ENCODE peak calls at places on chromosome 18, in five cellular contexts. O is Caco-2; C is small intestine; V is progenitor cell of endocrine pancreas; A is naive thymus-derived CD4-positive, alpha-beta T cell. K is an unnamed sample.

GRCh38 chr18:60411715-60412114 is 39.1 kb upstream of the MC4R start:
- DNase-seq in C (no peak), V (no peak), A (no peak), O (no peak), K (no peak)

GRCh38 chr18:79387615-79388014 is 8.1 kb upstream of the NFATC1 start:
- DNase-seq in C (no peak), A (no peak), V (no peak), O (no peak), K (no peak)

GRCh38 chr18:5620284-5620683 is 76.5 kb upstream of the EPB41L3 start:
- DNase-seq in A (no peak), C (no peak), O (no peak), V (no peak), K (peak)

GRCh38 chr18:78979682-78980278 is at the start of gene SALL3:
- DNase-seq in C (no peak), O (no peak), V (no peak), A (no peak), K (no peak)

GRCh38 chr18:77119101-77119850 is 13.3 kb downstream of the MBP start:
- DNase-seq in C (no peak), A (no peak), V (no peak), O (no peak), K (no peak)

GRCh38 chr18:74353169-74353775 is 37.6 kb downstream of the C18orf63 start:
- DNase-seq in A (peak), V (peak), O (peak), C (peak), K (peak)

GRCh38 chr18:55737781-55738468 is 149.9 kb upstream of the TCF4 start:
- DNase-seq in O (no peak), V (no peak), C (no peak), A (no peak), K (no peak)

GRCh38 chr18:7084080-7084765 is 33.4 kb downstream of the LAMA1 start:
- DNase-seq in O (no peak), C (no peak), V (no peak), A (no peak), K (peak)

GRCh38 chr18:44771572-44771956 is 90.9 kb downstream of the SETBP1 start:
- DNase-seq in V (no peak), C (no peak), A (no peak), O (no peak), K (no peak)

GRCh38 chr18:22136395-22136794 is 33.0 kb upstream of the GATA6 start:
- DNase-seq in A (no peak), C (peak), O (no peak), V (no peak), K (peak)

GRCh38 chr18:10442551-10442971 is 11.9 kb upstream of the APCDD1 start:
- DNase-seq in A (no peak), O (no peak), V (no peak), C (no peak), K (no peak)

GRCh38 chr18:11820697-11821096 is 30.5 kb upstream of the CHMP1B start:
- DNase-seq in O (no peak), A (no peak), C (no peak), V (no peak), K (no peak)

GRCh38 chr18:78969574-78970315 is 9.9 kb upstream of the SALL3 start:
- DNase-seq in V (no peak), O (no peak), A (no peak), C (no peak), K (no peak)

GRCh38 chr18:58363767-58364540 is 264.9 kb downstream of the ALPK2 start:
- DNase-seq in O (no peak), A (no peak), V (no peak), C (no peak), K (no peak)

GRCh38 chr18:38611036-38611964 is 1045.7 kb upstream of the CELF4 start:
- DNase-seq in O (no peak), C (no peak), A (peak), V (no peak), K (no peak)

GRCh38 chr18:49658871-49659378 is 97.1 kb downstream of the LIPG start:
- DNase-seq in A (no peak), V (no peak), C (peak), O (peak), K (no peak)

GRCh38 chr18:9106800-9107574 is 4.5 kb downstream of the NDUFV2 start:
- DNase-seq in C (peak), A (no peak), V (no peak), O (no peak), K (no peak)

GRCh38 chr18:54924948-54925347 is 34.3 kb downstream of the CCDC68 start:
- DNase-seq in V (no peak), O (no peak), C (no peak), A (no peak), K (no peak)

GRCh38 chr18:79737426-79737825 is 57.8 kb downstream of the CTDP1 start:
- DNase-seq in O (no peak), C (no peak), A (no peak), V (no peak), K (no peak)

GRCh38 chr18:31102020-31102684 is at the start of gene DSC2:
- DNase-seq in C (peak), A (no peak), O (peak), V (peak), K (no peak)

GRCh38 chr18:24427484-24427883 is 1.0 kb downstream of the IMPACT start:
- DNase-seq in A (no peak), O (peak), C (no peak), V (no peak), K (no peak)

GRCh38 chr18:73646772-73647171 is 500.9 kb downstream of the FBXO15 start:
- DNase-seq in A (no peak), V (no peak), O (no peak), C (no peak), K (no peak)

GRCh38 chr18:64103979-64104378 is 44.9 kb downstream of the LINC00305 start:
- DNase-seq in V (no peak), O (no peak), C (no peak), A (no peak), K (no peak)

K was measured in NCI-H460.